ENCODE peak calls at places on chromosomes 13 and 19, in nine cellular contexts. Y is heart left ventricle, J is kidney, T is stomach, Q is lower lobe of right lung, Z is left ventricle myocardium inferior, B is breast epithelium, W is Peyer's patch, K is IMR-90. L is an unnamed sample.

GRCh38 chr13:113970810-113971470 is 2.9 kb downstream of the C13orf46 start:
- DNase-seq in Q (peak; percentile 79), T (peak; percentile 91), W (no peak), K (peak; percentile 23), B (peak; percentile 81), Z (peak; percentile 68), Y (peak; percentile 83), J (peak; percentile 67), L (peak; percentile 16)

GRCh38 chr19:6225232-6225635 is 54.5 kb downstream of the MLLT1 start:
- DNase-seq in J (peak; percentile 66), W (no peak), Y (no peak), Q (peak; percentile 32), T (no peak), K (no peak), Z (no peak), B (no peak), L (no peak)

GRCh38 chr19:9128171-9128570 is 1.4 kb upstream of the OR7G3 start:
- DNase-seq in B (no peak), W (no peak), K (peak; percentile 4), Y (no peak), J (no peak), Z (no peak), T (no peak), Q (no peak), L (no peak)

GRCh38 chr19:35344511-35345031 is 3.1 kb upstream of the FFAR1 start:
- DNase-seq in Y (no peak), Z (no peak), B (peak; percentile 24), J (peak; percentile 61), W (peak; percentile 9), K (no peak), Q (peak; percentile 20), T (no peak), L (no peak)

GRCh38 chr13:44274838-44275237 is 98.8 kb upstream of the SERP2 start:
- DNase-seq in Y (no peak), J (no peak), B (no peak), T (no peak), Q (no peak), K (peak; percentile 39), W (no peak), Z (no peak), L (no peak)

GRCh38 chr19:39104104-39104708 is 20.0 kb downstream of the ACP7 start:
- DNase-seq in K (no peak), W (no peak), B (no peak), T (no peak), Q (no peak), J (no peak), Z (no peak), Y (no peak), L (no peak)

GRCh38 chr13:28357247-28357825 is 137.6 kb downstream of the FLT1 start:
- DNase-seq in B (no peak), T (no peak), Y (no peak), W (no peak), J (no peak), K (no peak), Q (no peak), Z (no peak), L (no peak)

GRCh38 chr13:31807090-31807541 is 67.8 kb downstream of the RXFP2 start:
- DNase-seq in B (no peak), Q (no peak), Z (no peak), T (no peak), J (no peak), W (no peak), K (no peak), Y (no peak), L (no peak)

GRCh38 chr19:45216677-45217076 is 28.5 kb downstream of the EXOC3L2 start:
- DNase-seq in J (no peak), K (no peak), T (no peak), Y (no peak), Q (no peak), B (no peak), Z (no peak), W (no peak), L (no peak)

GRCh38 chr13:26605845-26606244 is 48.4 kb downstream of the WASF3 start:
- DNase-seq in B (no peak), K (no peak), J (no peak), T (no peak), Y (no peak), Z (no peak), W (no peak), Q (no peak), L (no peak)

GRCh38 chr13:76882431-76882830 is 3.8 kb downstream of the KCTD12 start:
- DNase-seq in J (no peak), Q (peak; percentile 54), B (no peak), Z (no peak), T (no peak), W (no peak), K (no peak), Y (no peak), L (no peak)

GRCh38 chr19:1553415-1553814 is 14.7 kb downstream of the MEX3D start:
- DNase-seq in W (no peak), Z (no peak), B (no peak), Y (no peak), J (no peak), Q (no peak), K (no peak), T (no peak), L (no peak)

GRCh38 chr19:36183455-36183741 is 31.1 kb downstream of the ZNF565 start:
- DNase-seq in T (no peak), J (no peak), W (no peak), Y (peak; percentile 57), Z (no peak), K (no peak), Q (no peak), B (no peak), L (no peak)

GRCh38 chr13:22103046-22103445 is 432.2 kb downstream of the FGF9 start:
- DNase-seq in Y (no peak), Z (no peak), W (no peak), J (no peak), T (no peak), K (no peak), B (no peak), Q (no peak), L (no peak)

GRCh38 chr13:60134376-60134775 is 29.4 kb downstream of the DIAPH3 start:
- DNase-seq in K (no peak), T (no peak), Z (no peak), W (no peak), Y (no peak), Q (no peak), B (no peak), J (no peak), L (no peak)

GRCh38 chr13:45280751-45281634 is 60.0 kb downstream of the TPT1 start:
- DNase-seq in B (peak; percentile 72), T (peak; percentile 73), J (no peak), K (peak; percentile 78), Y (peak; percentile 62), Z (peak; percentile 59), W (no peak), Q (peak; percentile 65), L (peak; percentile 16)

GRCh38 chr19:44856438-44857083 is 10.5 kb downstream of the NECTIN2 start:
- DNase-seq in Q (no peak), Z (peak; percentile 17), B (no peak), W (no peak), K (no peak), T (peak; percentile 56), Y (no peak), J (no peak), L (no peak)

GRCh38 chr13:98083507-98083906 is 59.4 kb upstream of the FARP1 start:
- DNase-seq in Y (no peak), K (peak; percentile 98), T (no peak), B (no peak), W (no peak), Q (no peak), J (no peak), Z (no peak), L (no peak)

GRCh38 chr13:85798999-85799646 is at the start of gene SLITRK6:
- DNase-seq in Q (no peak), K (peak; percentile 85), W (no peak), B (no peak), T (no peak), Z (no peak), Y (no peak), J (no peak), L (no peak)

GRCh38 chr19:19063183-19064097 is at the start of gene SLC25A42:
- DNase-seq in J (peak; percentile 100), Q (peak; percentile 99), Y (peak; percentile 100), K (peak; percentile 99), B (peak; percentile 96), Z (peak; percentile 100), W (peak; percentile 97), T (peak; percentile 99), L (peak; percentile 97)
- H3K27ac ChIP-seq in J (peak within 1 kb of the TSS; percentile 81), Q (peak within 1 kb of the TSS; percentile 79), Y (peak within 1 kb of the TSS; percentile 81), K (peak within 1 kb of the TSS; percentile 13), B (peak within 1 kb of the TSS; percentile 74), Z (peak within 1 kb of the TSS; percentile 94), W (peak within 1 kb of the TSS; percentile 89), T (peak within 1 kb of the TSS; percentile 76), L (peak within 1 kb of the TSS; percentile 61)

GRCh38 chr19:10885241-10886169 is 14.2 kb downstream of the CARM1 start:
- DNase-seq in T (no peak), W (no peak), Q (no peak), Z (no peak), K (no peak), Y (no peak), B (no peak), J (no peak), L (no peak)

GRCh38 chr19:10881403-10882107 is 10.2 kb downstream of the CARM1 start:
- DNase-seq in Y (no peak), B (no peak), Z (no peak), Q (no peak), W (no peak), T (no peak), J (no peak), K (no peak), L (no peak)

GRCh38 chr19:10884273-10884672 is 12.9 kb downstream of the CARM1 start:
- DNase-seq in Y (no peak), Q (no peak), J (no peak), B (no peak), T (no peak), K (peak; percentile 77), Z (no peak), W (no peak), L (no peak)

GRCh38 chr19:10878253-10878652 is 6.9 kb downstream of the CARM1 start:
- DNase-seq in Z (no peak), W (no peak), K (no peak), Q (no peak), J (no peak), T (no peak), B (no peak), Y (no peak), L (no peak)

GRCh38 chr19:10882108-10882457 is 10.7 kb downstream of the CARM1 start:
- DNase-seq in Z (peak; percentile 48), T (no peak), J (no peak), W (no peak), K (no peak), Q (no peak), B (no peak), Y (peak; percentile 69), L (no peak)
- H3K4me1 ChIP-seq in Z (peaks cover 78% of the 10 kb centered on the region), T (peaks cover 7% of the 10 kb centered on the region), J (peaks cover 6% of the 10 kb centered on the region), W (no peaks in the 10 kb centered on the region), K (peaks cover 12% of the 10 kb centered on the region), Q (peaks cover 8% of the 10 kb centered on the region), B (no peaks in the 10 kb centered on the region), Y (peaks cover 10% of the 10 kb centered on the region), L (peaks cover 22% of the 10 kb centered on the region)

GRCh38 chr13:29547135-29547534 is 48.4 kb downstream of the SLC7A1 start:
- DNase-seq in W (no peak), Z (no peak), B (no peak), J (no peak), Y (no peak), Q (no peak), T (no peak), K (peak; percentile 27), L (no peak)
- H3K27ac ChIP-seq in W (no peak overlapping the region), Z (no peak overlapping the region), B (no peak overlapping the region), J (no peak overlapping the region), Y (no peak overlapping the region), Q (no peak overlapping the region), T (no peak overlapping the region), K (no peak overlapping the region), L (no peak overlapping the region)

GRCh38 chr13:51425410-51426042 is 27.3 kb downstream of the INTS6 start:
- DNase-seq in W (no peak), Z (no peak), B (no peak), T (no peak), Y (no peak), K (peak; percentile 60), J (no peak), Q (no peak), L (no peak)
- H3K4me1 ChIP-seq in W (no peaks in the 10 kb centered on the region), Z (peaks cover 61% of the 10 kb centered on the region), B (no peaks in the 10 kb centered on the region), T (peaks cover 12% of the 10 kb centered on the region), Y (peaks cover 3% of the 10 kb centered on the region), K (peaks cover 2% of the 10 kb centered on the region), J (no peaks in the 10 kb centered on the region), Q (peaks cover 20% of the 10 kb centered on the region), L (peaks cover 23% of the 10 kb centered on the region)